ENCODE peak calls at places on chromosomes 3 and 15, in seven cellular contexts. One of them, this sample, is unnamed.

GRCh38 chr3:169659096-169659521 is 4.4 kb downstream of the MECOM start:
- DNase-seq in astrocyte: no peak
- DNase-seq in A549: no peak
- DNase-seq in stomach: peak
- DNase-seq in aorta: peak
- DNase-seq in right lobe of liver: no peak
- DNase-seq in PC-9: no peak
- DNase-seq in this sample: no peak

GRCh38 chr3:194255252-194256039 is 95.7 kb downstream of the CPN2 start:
- DNase-seq in right lobe of liver: peak
- DNase-seq in aorta: peak
- DNase-seq in astrocyte: no peak
- DNase-seq in stomach: peak
- DNase-seq in A549: no peak
- DNase-seq in PC-9: no peak
- DNase-seq in this sample: no peak

GRCh38 chr3:162007722-162008121 is 511.1 kb downstream of the OTOL1 start:
- DNase-seq in right lobe of liver: no peak
- DNase-seq in aorta: no peak
- DNase-seq in stomach: no peak
- DNase-seq in A549: no peak
- DNase-seq in PC-9: no peak
- DNase-seq in astrocyte: no peak
- DNase-seq in this sample: no peak

GRCh38 chr3:47250309-47251060 is 32.1 kb downstream of the KIF9 start:
- DNase-seq in A549: peak
- DNase-seq in stomach: peak
- DNase-seq in aorta: no peak
- DNase-seq in right lobe of liver: peak
- DNase-seq in astrocyte: no peak
- DNase-seq in PC-9: peak
- DNase-seq in this sample: no peak

GRCh38 chr3:38334142-38334541 is 12.4 kb upstream of the XYLB start:
- DNase-seq in stomach: no peak
- DNase-seq in A549: no peak
- DNase-seq in aorta: no peak
- DNase-seq in astrocyte: no peak
- DNase-seq in right lobe of liver: no peak
- DNase-seq in PC-9: no peak
- DNase-seq in this sample: no peak

GRCh38 chr3:68631810-68632545 is 300.4 kb downstream of the TAFA4 start:
- DNase-seq in PC-9: no peak
- DNase-seq in right lobe of liver: no peak
- DNase-seq in astrocyte: no peak
- DNase-seq in stomach: no peak
- DNase-seq in aorta: no peak
- DNase-seq in A549: no peak
- DNase-seq in this sample: no peak

GRCh38 chr3:141876381-141876890 is at the start of gene ATP1B3:
- DNase-seq in right lobe of liver: peak
- DNase-seq in PC-9: peak
- DNase-seq in astrocyte: peak
- DNase-seq in stomach: peak
- DNase-seq in aorta: peak
- DNase-seq in A549: peak
- DNase-seq in this sample: peak

GRCh38 chr15:36406366-36406765 is 173.1 kb upstream of the CDIN1 start:
- DNase-seq in astrocyte: no peak
- DNase-seq in A549: no peak
- DNase-seq in PC-9: no peak
- DNase-seq in stomach: no peak
- DNase-seq in right lobe of liver: no peak
- DNase-seq in aorta: no peak
- DNase-seq in this sample: no peak

GRCh38 chr3:11826628-11827265 is 19.9 kb downstream of the TAMM41 start:
- DNase-seq in A549: no peak
- DNase-seq in aorta: no peak
- DNase-seq in stomach: no peak
- DNase-seq in right lobe of liver: no peak
- DNase-seq in PC-9: no peak
- DNase-seq in astrocyte: peak
- DNase-seq in this sample: no peak

GRCh38 chr15:70741107-70741511 is 22.2 kb downstream of the UACA start:
- DNase-seq in astrocyte: peak
- DNase-seq in right lobe of liver: peak
- DNase-seq in A549: peak
- DNase-seq in PC-9: peak
- DNase-seq in stomach: peak
- DNase-seq in aorta: peak
- DNase-seq in this sample: no peak

GRCh38 chr3:154304116-154304786 is 20.0 kb downstream of the DHX36 start:
- DNase-seq in aorta: no peak
- DNase-seq in right lobe of liver: no peak
- DNase-seq in A549: no peak
- DNase-seq in stomach: no peak
- DNase-seq in astrocyte: peak
- DNase-seq in PC-9: no peak
- DNase-seq in this sample: no peak
- H3K27ac ChIP-seq in aorta: no peak
- H3K27ac ChIP-seq in right lobe of liver: no peak
- H3K27ac ChIP-seq in A549: no peak
- H3K27ac ChIP-seq in stomach: no peak
- H3K27ac ChIP-seq in astrocyte: peak
- H3K27ac ChIP-seq in PC-9: no peak
- H3K27ac ChIP-seq in this sample: no peak

GRCh38 chr3:170740285-170740684 is 129.7 kb downstream of the RPL22L1 start:
- DNase-seq in aorta: no peak
- DNase-seq in A549: no peak
- DNase-seq in astrocyte: no peak
- DNase-seq in right lobe of liver: no peak
- DNase-seq in stomach: no peak
- DNase-seq in PC-9: no peak
- DNase-seq in this sample: no peak
- H3K27ac ChIP-seq in aorta: no peak
- H3K27ac ChIP-seq in A549: no peak
- H3K27ac ChIP-seq in astrocyte: no peak
- H3K27ac ChIP-seq in right lobe of liver: no peak
- H3K27ac ChIP-seq in stomach: no peak
- H3K27ac ChIP-seq in PC-9: peak
- H3K27ac ChIP-seq in this sample: peak

GRCh38 chr15:31402003-31402402 is 75.4 kb downstream of the KLF13 start:
- DNase-seq in A549: no peak
- DNase-seq in aorta: no peak
- DNase-seq in PC-9: no peak
- DNase-seq in stomach: no peak
- DNase-seq in astrocyte: no peak
- DNase-seq in right lobe of liver: no peak
- DNase-seq in this sample: no peak
- H3K27ac ChIP-seq in A549: no peak
- H3K27ac ChIP-seq in aorta: peak
- H3K27ac ChIP-seq in PC-9: no peak
- H3K27ac ChIP-seq in stomach: no peak
- H3K27ac ChIP-seq in astrocyte: no peak
- H3K27ac ChIP-seq in right lobe of liver: no peak
- H3K27ac ChIP-seq in this sample: peak

GRCh38 chr3:14404396-14405119 is 2.2 kb downstream of the SLC6A6 start:
- DNase-seq in stomach: peak
- DNase-seq in PC-9: no peak
- DNase-seq in aorta: no peak
- DNase-seq in A549: no peak
- DNase-seq in astrocyte: no peak
- DNase-seq in right lobe of liver: no peak
- DNase-seq in this sample: no peak

GRCh38 chr3:14402304-14402811 is at the start of gene SLC6A6:
- DNase-seq in A549: peak
- DNase-seq in right lobe of liver: peak
- DNase-seq in aorta: peak
- DNase-seq in stomach: peak
- DNase-seq in astrocyte: peak
- DNase-seq in PC-9: peak
- DNase-seq in this sample: peak

GRCh38 chr3:14403636-14404395 is 1.4 kb downstream of the SLC6A6 start:
- DNase-seq in right lobe of liver: no peak
- DNase-seq in astrocyte: no peak
- DNase-seq in PC-9: peak
- DNase-seq in A549: no peak
- DNase-seq in stomach: peak
- DNase-seq in aorta: peak
- DNase-seq in this sample: no peak

GRCh38 chr3:14398801-14399114 is 3.6 kb upstream of the SLC6A6 start:
- DNase-seq in aorta: no peak
- DNase-seq in right lobe of liver: no peak
- DNase-seq in astrocyte: no peak
- DNase-seq in A549: no peak
- DNase-seq in PC-9: no peak
- DNase-seq in stomach: no peak
- DNase-seq in this sample: no peak

GRCh38 chr3:14401692-14402303 is 608 bp upstream of the SLC6A6 start:
- DNase-seq in PC-9: peak
- DNase-seq in right lobe of liver: no peak
- DNase-seq in A549: no peak
- DNase-seq in astrocyte: no peak
- DNase-seq in aorta: no peak
- DNase-seq in stomach: no peak
- DNase-seq in this sample: no peak
- H3K27ac ChIP-seq in PC-9: peak
- H3K27ac ChIP-seq in right lobe of liver: no peak
- H3K27ac ChIP-seq in A549: peak
- H3K27ac ChIP-seq in astrocyte: no peak
- H3K27ac ChIP-seq in aorta: no peak
- H3K27ac ChIP-seq in stomach: peak
- H3K27ac ChIP-seq in this sample: peak

DNA sequence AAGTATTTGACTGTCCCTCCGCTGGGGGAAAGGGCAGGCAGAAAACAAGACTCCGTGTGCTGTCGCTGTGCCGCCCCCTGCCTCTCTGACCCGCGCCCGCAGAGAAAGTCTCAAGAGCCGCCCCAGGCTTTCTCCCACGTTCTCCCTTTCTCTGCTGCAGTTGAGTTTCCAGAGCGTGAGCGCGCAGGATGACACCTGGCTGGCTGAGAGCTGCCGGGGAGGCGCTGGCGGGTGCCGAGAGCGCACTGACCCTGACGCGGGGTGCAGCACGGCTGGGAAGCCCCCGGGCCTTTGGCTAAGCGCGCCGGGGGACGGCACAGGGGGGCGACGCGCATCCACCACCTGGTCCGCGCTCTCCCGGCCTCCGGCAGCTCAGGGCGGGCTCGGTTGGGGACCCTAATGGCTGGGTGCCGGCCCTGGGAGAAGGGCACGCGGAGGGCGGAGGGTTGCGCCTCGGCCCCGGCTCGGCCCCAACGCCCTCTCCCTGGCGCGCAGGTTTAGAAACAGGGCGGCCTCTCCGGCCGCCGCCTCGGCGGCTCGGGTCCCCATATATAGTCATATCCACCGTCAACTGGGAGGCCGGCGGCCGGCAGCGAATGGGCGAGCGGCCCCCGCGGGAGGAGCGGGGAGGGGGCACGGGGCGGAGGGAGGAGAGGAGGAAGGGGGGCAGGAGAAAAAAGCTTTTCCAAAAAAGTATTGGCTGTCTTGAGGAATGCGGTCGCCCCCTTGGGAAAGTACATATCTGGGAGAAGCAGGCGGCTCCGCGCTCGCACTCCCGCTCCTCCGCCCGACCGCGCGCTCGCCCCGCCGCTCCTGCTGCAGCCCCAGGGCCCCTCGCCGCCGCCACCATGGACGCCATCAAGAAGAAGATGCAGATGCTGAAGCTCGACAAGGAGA is at the start of gene TPM1:
- DNase-seq in A549: peak
- DNase-seq in PC-9: peak
- DNase-seq in astrocyte: peak
- DNase-seq in stomach: peak
- DNase-seq in right lobe of liver: peak
- DNase-seq in aorta: peak
- DNase-seq in this sample: no peak
- H3K27ac ChIP-seq in A549: peak
- H3K27ac ChIP-seq in PC-9: peak
- H3K27ac ChIP-seq in astrocyte: peak
- H3K27ac ChIP-seq in stomach: peak
- H3K27ac ChIP-seq in right lobe of liver: peak
- H3K27ac ChIP-seq in aorta: peak
- H3K27ac ChIP-seq in this sample: peak

GRCh38 chr3:112117826-112118571 is 15.0 kb downstream of the GCSAM start:
- DNase-seq in A549: no peak
- DNase-seq in stomach: no peak
- DNase-seq in PC-9: no peak
- DNase-seq in aorta: no peak
- DNase-seq in right lobe of liver: no peak
- DNase-seq in astrocyte: no peak
- DNase-seq in this sample: no peak
- H3K27ac ChIP-seq in A549: no peak
- H3K27ac ChIP-seq in stomach: no peak
- H3K27ac ChIP-seq in PC-9: no peak
- H3K27ac ChIP-seq in aorta: no peak
- H3K27ac ChIP-seq in right lobe of liver: no peak
- H3K27ac ChIP-seq in astrocyte: no peak
- H3K27ac ChIP-seq in this sample: no peak

GRCh38 chr3:148229107-148229506 is 468.6 kb upstream of the AGTR1 start:
- DNase-seq in right lobe of liver: no peak
- DNase-seq in PC-9: no peak
- DNase-seq in aorta: no peak
- DNase-seq in astrocyte: no peak
- DNase-seq in stomach: no peak
- DNase-seq in A549: no peak
- DNase-seq in this sample: no peak
- H3K27ac ChIP-seq in right lobe of liver: no peak
- H3K27ac ChIP-seq in PC-9: no peak
- H3K27ac ChIP-seq in aorta: no peak
- H3K27ac ChIP-seq in astrocyte: no peak
- H3K27ac ChIP-seq in stomach: no peak
- H3K27ac ChIP-seq in A549: no peak
- H3K27ac ChIP-seq in this sample: no peak

This sample was measured in caudate nucleus.